ENCODE peak calls at places on chromosomes 5 and 9, in seven cellular contexts. T, V, E, Q, L, Z and M are unnamed samples.

GRCh38 chr9:75190762-75191161 is 102.4 kb downstream of the OSTF1 start:
- DNase-seq in T (no peak), V (no peak), E (no peak), Q (no peak), L (no peak), Z (no peak), M (no peak)

GRCh38 chr9:82763631-82764030 is 299.3 kb downstream of the RASEF start:
- DNase-seq in T (peak; percentile 5), V (no peak), E (peak; percentile 7), Q (no peak), L (no peak), Z (peak; percentile 12), M (no peak)

GRCh38 chr9:127308559-127309429 is 44.2 kb downstream of the GARNL3 start:
- DNase-seq in T (no peak), V (no peak), E (no peak), Q (peak; percentile 21), L (no peak), Z (no peak), M (no peak)

GRCh38 chr5:172782169-172783039 is 11.4 kb upstream of the DUSP1 start:
- DNase-seq in T (no peak), V (no peak), E (no peak), Q (no peak), L (no peak), Z (no peak), M (no peak)

GRCh38 chr5:126182901-126183695 is 240.1 kb upstream of the GRAMD2B start:
- DNase-seq in T (no peak), V (no peak), E (no peak), Q (no peak), L (no peak), Z (no peak), M (no peak)

GRCh38 chr5:122153230-122153629 is 23.9 kb downstream of the ZNF474 start:
- DNase-seq in T (no peak), V (no peak), E (no peak), Q (peak; percentile 76), L (peak; percentile 93), Z (no peak), M (no peak)

GRCh38 chr5:78773655-78774054 is 125.1 kb upstream of the LHFPL2 start:
- DNase-seq in T (no peak), V (no peak), E (no peak), Q (no peak), L (no peak), Z (no peak), M (no peak)

GRCh38 chr5:44953078-44953477 is 144.3 kb downstream of the MRPS30 start:
- DNase-seq in T (no peak), V (no peak), E (no peak), Q (no peak), L (no peak), Z (no peak), M (no peak)

GRCh38 chr5:170632985-170633234 is 129.1 kb downstream of the KCNIP1 start:
- DNase-seq in T (peak; percentile 32), V (no peak), E (no peak), Q (peak; percentile 60), L (no peak), Z (peak; percentile 89), M (peak; percentile 26)

GRCh38 chr5:115685966-115686691 is 60.3 kb upstream of the TMED7 start:
- DNase-seq in T (no peak), V (no peak), E (no peak), Q (peak; percentile 22), L (peak; percentile 21), Z (no peak), M (no peak)